ENCODE peak calls at places on chromosomes 4 and X, in ten cellular contexts. N, X, W, V, A, P, O, K, G and Q are unnamed samples.

GRCh38 chrX:104137496-104137895 is 19.3 kb downstream of the SLC25A53 start:
- DNase-seq in N (no peak), X (no peak), W (no peak), V (peak), A (no peak), P (no peak), O (no peak), K (no peak), G (no peak), Q (peak)

GRCh38 chrX:136711147-136711546 is 63.2 kb downstream of the CD40LG start:
- DNase-seq in N (no peak), X (peak), W (peak), V (peak), A (no peak), P (no peak), O (peak), K (no peak), G (no peak), Q (peak)

GRCh38 chr4:9980898-9981297 is 40.4 kb downstream of the SLC2A9 start:
- DNase-seq in N (no peak), X (no peak), W (no peak), V (no peak), A (no peak), P (no peak), O (no peak), K (no peak), G (no peak), Q (no peak)

GRCh38 chr4:88729146-88729755 is 31.6 kb upstream of the NAP1L5 start:
- DNase-seq in N (no peak), X (no peak), W (no peak), V (no peak), A (no peak), P (no peak), O (no peak), K (peak), G (no peak), Q (no peak)

GRCh38 chrX:82676386-82676785 is 831.7 kb upstream of the POU3F4 start:
- DNase-seq in N (no peak), X (no peak), W (no peak), V (no peak), A (no peak), P (no peak), O (no peak), K (no peak), G (no peak), Q (no peak)

GRCh38 chrX:123993326-123993725 is 31.8 kb downstream of the STAG2 start:
- DNase-seq in N (no peak), X (no peak), W (no peak), V (no peak), A (no peak), P (no peak), O (no peak), K (no peak), G (no peak), Q (peak)

GRCh38 chr4:106690487-106690886 is 321.9 kb upstream of the GIMD1 start:
- DNase-seq in N (no peak), X (no peak), W (no peak), V (no peak), A (no peak), P (no peak), O (no peak), K (peak), G (no peak), Q (peak)

GRCh38 chr4:26238426-26238781 is 82.4 kb upstream of the RBPJ start:
- DNase-seq in N (no peak), X (no peak), W (no peak), V (no peak), A (no peak), P (no peak), O (no peak), K (no peak), G (no peak), Q (no peak)

GRCh38 chr4:24321151-24321550 is 263.2 kb downstream of the DHX15 start:
- DNase-seq in N (no peak), X (peak), W (no peak), V (no peak), A (no peak), P (no peak), O (no peak), K (no peak), G (no peak), Q (peak)

GRCh38 chr4:3500111-3500510 is 32.1 kb downstream of the LRPAP1 start:
- DNase-seq in N (no peak), X (no peak), W (no peak), V (no peak), A (no peak), P (no peak), O (no peak), K (no peak), G (no peak), Q (no peak)

GRCh38 chrX:107716045-107716684 is 59.4 kb downstream of the TSC22D3 start:
- DNase-seq in N (peak), X (no peak), W (no peak), V (peak), A (peak), P (peak), O (peak), K (no peak), G (peak), Q (peak)

GRCh38 chr4:69714086-69714485 is 46.3 kb downstream of the SULT1B1 start:
- DNase-seq in N (no peak), X (no peak), W (no peak), V (no peak), A (no peak), P (no peak), O (no peak), K (no peak), G (no peak), Q (no peak)

GRCh38 chr4:130099159-130099558 is 1003.2 kb downstream of the C4orf33 start:
- DNase-seq in N (no peak), X (no peak), W (no peak), V (no peak), A (no peak), P (no peak), O (no peak), K (no peak), G (no peak), Q (no peak)

GRCh38 chr4:139299536-139299935 is 1.8 kb upstream of the NAA15 start:
- DNase-seq in N (no peak), X (no peak), W (no peak), V (no peak), A (no peak), P (no peak), O (no peak), K (no peak), G (no peak), Q (no peak)

GRCh38 chr4:160180206-160180605 is 1077.3 kb downstream of the RAPGEF2 start:
- DNase-seq in N (no peak), X (peak), W (no peak), V (no peak), A (no peak), P (no peak), O (no peak), K (no peak), G (no peak), Q (peak)

GRCh38 chrX:34341814-34342213 is 209.7 kb upstream of the FAM47A start:
- DNase-seq in N (no peak), X (no peak), W (no peak), V (no peak), A (no peak), P (no peak), O (no peak), K (no peak), G (no peak), Q (no peak)

GRCh38 chrX:30949554-30949953 is 60.5 kb upstream of the TAB3 start:
- DNase-seq in N (no peak), X (no peak), W (no peak), V (no peak), A (no peak), P (no peak), O (no peak), K (no peak), G (no peak), Q (no peak)

GRCh38 chrX:17547658-17548057 is 172.7 kb downstream of the NHS start:
- DNase-seq in N (peak), X (peak), W (peak), V (peak), A (no peak), P (no peak), O (no peak), K (no peak), G (no peak), Q (peak)

GRCh38 chr4:173217075-173217474 is 48.5 kb downstream of the GALNT7 start:
- DNase-seq in N (no peak), X (no peak), W (no peak), V (no peak), A (no peak), P (no peak), O (no peak), K (no peak), G (no peak), Q (no peak)

GRCh38 chrX:1334854-1335253 is 1.7 kb upstream of the IL3RA start:
- DNase-seq in N (no peak), X (no peak), W (no peak), V (no peak), A (no peak), P (no peak), O (no peak), K (no peak), G (no peak), Q (no peak)

GRCh38 chr4:184460495-184461285 is 13.7 kb downstream of the IRF2 start:
- DNase-seq in N (no peak), X (no peak), W (no peak), V (no peak), A (no peak), P (no peak), O (no peak), K (peak), G (no peak), Q (no peak)

GRCh38 chrX:17024896-17025295 is 78.4 kb downstream of the REPS2 start:
- DNase-seq in N (no peak), X (no peak), W (no peak), V (no peak), A (no peak), P (no peak), O (no peak), K (no peak), G (no peak), Q (no peak)

GRCh38 chr4:109801895-109802319 is at the start of gene CFI:
- DNase-seq in N (no peak), X (peak), W (no peak), V (no peak), A (no peak), P (no peak), O (no peak), K (no peak), G (no peak), Q (peak)

GRCh38 chr4:55122235-55122634 is 3.2 kb downstream of the KDR start:
- DNase-seq in N (no peak), X (no peak), W (no peak), V (no peak), A (no peak), P (no peak), O (no peak), K (no peak), G (no peak), Q (no peak)

GRCh38 chr4:38663021-38663800 is 788 bp upstream of the KLF3 start:
- DNase-seq in N (no peak), X (no peak), W (no peak), V (no peak), A (peak), P (no peak), O (peak), K (no peak), G (no peak), Q (peak)

GRCh38 chr4:147981305-147981704 is 249.4 kb downstream of the ARHGAP10 start:
- DNase-seq in N (no peak), X (no peak), W (no peak), V (peak), A (no peak), P (no peak), O (no peak), K (no peak), G (no peak), Q (no peak)

GRCh38 chr4:10115657-10116624 is 658 bp downstream of the WDR1 start:
- DNase-seq in N (peak), X (no peak), W (no peak), V (peak), A (peak), P (peak), O (peak), K (no peak), G (no peak), Q (peak)

GRCh38 chr4:146370841-146371240 is 150.9 kb downstream of the SLC10A7 start:
- DNase-seq in N (no peak), X (no peak), W (no peak), V (no peak), A (no peak), P (no peak), O (no peak), K (no peak), G (no peak), Q (no peak)

GRCh38 chr4:61332671-61333070 is 132.5 kb downstream of the ADGRL3 start:
- DNase-seq in N (no peak), X (no peak), W (no peak), V (no peak), A (no peak), P (no peak), O (no peak), K (no peak), G (no peak), Q (no peak)

GRCh38 chrX:115260330-115260729 is 26.4 kb upstream of the LRCH2 start:
- DNase-seq in N (no peak), X (no peak), W (no peak), V (no peak), A (no peak), P (no peak), O (no peak), K (no peak), G (no peak), Q (no peak)